ENCODE peak calls at places on chromosomes 13 and 19, in eight cellular contexts. X, B, U, S, I, V, L and O are unnamed samples.

GRCh38 chr19:13872695-13873389 is 4.1 kb upstream of the NANOS3 start:
- DNase-seq in S (no peak), X (peak), I (peak), V (no peak), L (no peak), B (no peak), U (peak), O (peak)

GRCh38 chr13:63435668-63436275 is 2020.1 kb upstream of the PCDH20 start:
- DNase-seq in B (no peak), S (no peak), X (no peak), V (no peak), U (no peak), L (no peak), I (no peak), O (no peak)

GRCh38 chr13:65999441-65999840 is 1230.7 kb downstream of the PCDH9 start:
- DNase-seq in I (no peak), X (no peak), B (no peak), U (no peak), S (no peak), V (no peak), L (no peak), O (no peak)

GRCh38 chr19:53160350-53160749 is 1.5 kb upstream of the ZNF347 start:
- DNase-seq in V (no peak), X (no peak), B (no peak), S (no peak), U (no peak), L (no peak), I (no peak), O (no peak)

GRCh38 chr13:98571955-98572662 is 4.8 kb downstream of the STK24 start:
- DNase-seq in S (no peak), L (no peak), U (no peak), V (peak), X (no peak), B (peak), I (no peak), O (no peak)

GRCh38 chr19:50703915-50704548 is 15.6 kb downstream of the SHANK1 start:
- DNase-seq in I (peak), X (no peak), V (no peak), B (peak), L (no peak), U (no peak), S (no peak), O (no peak)

GRCh38 chr19:32691952-32692726 is 518 bp downstream of the NUDT19 start:
- DNase-seq in L (peak), S (peak), U (peak), I (no peak), V (peak), B (peak), X (peak), O (peak)

GRCh38 chr19:15161028-15161984 is 39.5 kb downstream of the NOTCH3 start:
- DNase-seq in I (no peak), X (no peak), V (no peak), L (no peak), S (no peak), B (no peak), U (no peak), O (peak)

GRCh38 chr19:47723573-47723923 is 10.3 kb downstream of the EHD2 start:
- DNase-seq in X (peak), U (no peak), L (no peak), B (peak), V (no peak), I (no peak), S (no peak), O (no peak)

GRCh38 chr19:18764591-18765051 is 26.5 kb downstream of the COMP start:
- DNase-seq in S (no peak), I (no peak), L (no peak), V (no peak), B (no peak), X (no peak), U (no peak), O (no peak)

GRCh38 chr19:50046649-50047503 is 21.1 kb downstream of the ZNF473 start:
- DNase-seq in U (no peak), L (peak), X (peak), V (no peak), B (peak), S (peak), I (peak), O (peak)

GRCh38 chr19:33134571-33135041 is 2.7 kb downstream of the WDR88 start:
- DNase-seq in L (no peak), X (no peak), U (no peak), I (no peak), V (no peak), B (no peak), S (peak), O (no peak)

GRCh38 chr13:91017031-91017668 is 330.3 kb upstream of the MIR17HG start:
- DNase-seq in L (peak), X (peak), I (peak), S (peak), U (peak), V (peak), B (no peak), O (peak)

GRCh38 chr19:13784731-13785452 is 10.4 kb upstream of the ZSWIM4 start:
- DNase-seq in I (peak), U (peak), L (peak), B (peak), X (peak), S (peak), V (no peak), O (peak)

GRCh38 chr19:42313840-42314755 is 989 bp downstream of the TMEM145 start:
- DNase-seq in V (no peak), X (no peak), I (no peak), B (no peak), S (no peak), U (no peak), L (no peak), O (no peak)

GRCh38 chr13:32737679-32738078 is 151.4 kb downstream of the PDS5B start:
- DNase-seq in B (no peak), U (no peak), S (no peak), V (no peak), I (no peak), L (no peak), X (no peak), O (no peak)

GRCh38 chr13:50684366-50684765 is 159.1 kb downstream of the DLEU7 start:
- DNase-seq in B (no peak), V (no peak), X (no peak), I (no peak), U (peak), L (peak), S (no peak), O (no peak)

GRCh38 chr19:4580021-4580901 is 20.8 kb upstream of the SEMA6B start:
- DNase-seq in U (no peak), S (no peak), X (no peak), L (no peak), B (no peak), V (no peak), I (peak), O (no peak)

GRCh38 chr19:49451430-49452181 is at the start of gene PIH1D1:
- DNase-seq in I (peak), B (peak), L (peak), X (peak), U (peak), V (peak), S (peak), O (peak)

GRCh38 chr13:96089749-96090239 is at the start of gene HS6ST3:
- DNase-seq in L (peak), S (no peak), U (peak), X (peak), I (peak), V (peak), B (peak), O (peak)

GRCh38 chr19:43699506-43700367 is 16.1 kb upstream of the IRGC start:
- DNase-seq in I (peak), B (peak), X (peak), S (no peak), L (peak), U (peak), V (no peak), O (peak)

GRCh38 chr13:30134578-30134977 is 172.8 kb downstream of the KATNAL1 start:
- DNase-seq in L (no peak), U (no peak), I (no peak), B (no peak), S (no peak), X (no peak), V (no peak), O (no peak)

GRCh38 chr13:26062853-26063444 is 11.1 kb upstream of the SHISA2 start:
- DNase-seq in L (peak), V (no peak), I (peak), X (peak), S (no peak), B (no peak), U (peak), O (peak)

GRCh38 chr13:80074143-80074752 is 266.7 kb downstream of the SPRY2 start:
- DNase-seq in B (no peak), U (no peak), S (no peak), X (no peak), V (no peak), I (no peak), L (no peak), O (no peak)

GRCh38 chr13:30744056-30744684 is 8.8 kb downstream of the ALOX5AP start:
- DNase-seq in U (no peak), B (no peak), I (no peak), V (no peak), L (no peak), S (peak), X (peak), O (no peak)

GRCh38 chr19:46015961-46016425 is 6.9 kb downstream of the PGLYRP1 start:
- DNase-seq in L (no peak), B (no peak), X (peak), V (no peak), U (peak), S (no peak), I (peak), O (no peak)

GRCh38 chr13:112748947-112749346 is 59.1 kb downstream of the ATP11A start:
- DNase-seq in U (no peak), X (peak), S (no peak), I (no peak), B (peak), V (no peak), L (peak), O (no peak)

GRCh38 chr13:94268661-94269060 is 210.8 kb downstream of the DCT start:
- DNase-seq in U (no peak), L (no peak), S (no peak), V (no peak), X (no peak), I (no peak), B (no peak), O (no peak)

GRCh38 chr13:98959775-98960325 is 18.0 kb downstream of the DOCK9 start:
- DNase-seq in B (no peak), L (no peak), U (no peak), S (no peak), V (no peak), I (no peak), X (no peak), O (no peak)

GRCh38 chr13:102017248-102017647 is 384.6 kb downstream of the FGF14 start:
- DNase-seq in B (no peak), V (no peak), I (no peak), S (no peak), L (no peak), X (no peak), U (no peak), O (no peak)

GRCh38 chr19:15115762-15116615 is 8.8 kb downstream of the SYDE1 start:
- DNase-seq in L (no peak), X (no peak), U (no peak), V (no peak), I (no peak), B (no peak), S (no peak), O (no peak)

GRCh38 chr13:112764864-112765561 is 75.2 kb downstream of the ATP11A start:
- DNase-seq in S (no peak), X (no peak), V (no peak), B (no peak), U (no peak), L (no peak), I (no peak), O (no peak)

GRCh38 chr13:70424928-70425327 is 316.7 kb upstream of the KLHL1 start:
- DNase-seq in U (no peak), X (no peak), I (no peak), S (no peak), B (no peak), V (no peak), L (no peak), O (no peak)

GRCh38 chr13:33111414-33112110 is 95.3 kb downstream of the KL start:
- DNase-seq in S (no peak), L (no peak), X (no peak), I (no peak), V (no peak), U (no peak), B (no peak), O (no peak)

GRCh38 chr19:43755256-43755801 is 567 bp upstream of the SMG9 start:
- DNase-seq in L (peak), S (peak), I (peak), U (peak), B (peak), X (peak), V (peak), O (peak)

GRCh38 chr19:1796395-1797142 is 15.5 kb downstream of the ATP8B3 start:
- DNase-seq in S (no peak), X (no peak), U (no peak), L (no peak), I (no peak), B (no peak), V (no peak), O (no peak)

GRCh38 chr13:52361225-52361624 is 44.7 kb downstream of the THSD1 start:
- DNase-seq in B (no peak), I (no peak), X (no peak), V (no peak), L (no peak), S (no peak), U (no peak), O (no peak)